ENCODE peak calls at places on chromosomes 7 and 10, in seven cellular contexts. One of them, this sample, is unnamed. For H3K9me3 and H3K4me1, the result is how much of the 10 kb centered on the place peaks cover.

GRCh38 chr7:119197872-119198527 is 973.5 kb downstream of the ANKRD7 start:
- DNase-seq in suprapubic skin: no peak
- DNase-seq in cardiac muscle cell: peak
- DNase-seq in lung: no peak
- DNase-seq in thoracic aorta: no peak
- DNase-seq in neural progenitor cell: peak
- DNase-seq in sigmoid colon: no peak
- DNase-seq in this sample: peak

GRCh38 chr7:149849174-149849573 is 11.0 kb downstream of the ZNF862 start:
- DNase-seq in suprapubic skin: no peak
- DNase-seq in cardiac muscle cell: no peak
- DNase-seq in lung: no peak
- DNase-seq in thoracic aorta: no peak
- DNase-seq in neural progenitor cell: peak
- DNase-seq in sigmoid colon: no peak
- DNase-seq in this sample: no peak

GRCh38 chr7:42221304-42221703 is 15.7 kb downstream of the GLI3 start:
- DNase-seq in suprapubic skin: no peak
- DNase-seq in cardiac muscle cell: no peak
- DNase-seq in lung: no peak
- DNase-seq in thoracic aorta: no peak
- DNase-seq in neural progenitor cell: no peak
- DNase-seq in sigmoid colon: no peak
- DNase-seq in this sample: no peak

GRCh38 chr10:35257057-35257983 is 79.0 kb upstream of the CCNY start:
- DNase-seq in suprapubic skin: no peak
- DNase-seq in cardiac muscle cell: no peak
- DNase-seq in lung: no peak
- DNase-seq in thoracic aorta: no peak
- DNase-seq in neural progenitor cell: no peak
- DNase-seq in sigmoid colon: no peak
- DNase-seq in this sample: no peak

GRCh38 chr7:34155225-34155908 is 250.0 kb downstream of the BMPER start:
- DNase-seq in suprapubic skin: peak
- DNase-seq in cardiac muscle cell: peak
- DNase-seq in lung: peak
- DNase-seq in thoracic aorta: no peak
- DNase-seq in neural progenitor cell: peak
- DNase-seq in sigmoid colon: peak
- DNase-seq in this sample: peak

GRCh38 chr7:142860968-142861367 is 6.1 kb downstream of the EPHB6 start:
- DNase-seq in suprapubic skin: no peak
- DNase-seq in cardiac muscle cell: no peak
- DNase-seq in lung: no peak
- DNase-seq in thoracic aorta: no peak
- DNase-seq in neural progenitor cell: no peak
- DNase-seq in sigmoid colon: no peak
- DNase-seq in this sample: no peak

GRCh38 chr7:14590206-14590605 is 312.3 kb downstream of the DGKB start:
- DNase-seq in suprapubic skin: no peak
- DNase-seq in cardiac muscle cell: no peak
- DNase-seq in lung: no peak
- DNase-seq in thoracic aorta: no peak
- DNase-seq in neural progenitor cell: no peak
- DNase-seq in sigmoid colon: no peak
- DNase-seq in this sample: no peak

GRCh38 chr10:26410356-26410755 is 27.8 kb upstream of the APBB1IP start:
- DNase-seq in suprapubic skin: no peak
- DNase-seq in cardiac muscle cell: no peak
- DNase-seq in lung: no peak
- DNase-seq in thoracic aorta: no peak
- DNase-seq in neural progenitor cell: no peak
- DNase-seq in sigmoid colon: no peak
- DNase-seq in this sample: no peak

GRCh38 chr7:155322530-155322929 is 24.9 kb downstream of the INSIG1 start:
- DNase-seq in suprapubic skin: no peak
- DNase-seq in cardiac muscle cell: peak
- DNase-seq in lung: no peak
- DNase-seq in thoracic aorta: no peak
- DNase-seq in neural progenitor cell: no peak
- DNase-seq in sigmoid colon: no peak
- DNase-seq in this sample: no peak

GRCh38 chr10:6221192-6221940 is 18.6 kb downstream of the PFKFB3 start:
- DNase-seq in suprapubic skin: no peak
- DNase-seq in cardiac muscle cell: no peak
- DNase-seq in lung: no peak
- DNase-seq in thoracic aorta: no peak
- DNase-seq in neural progenitor cell: no peak
- DNase-seq in sigmoid colon: no peak
- DNase-seq in this sample: no peak

GRCh38 chr7:154853063-154853726 is 149.7 kb downstream of the PAXIP1 start:
- DNase-seq in suprapubic skin: no peak
- DNase-seq in cardiac muscle cell: no peak
- DNase-seq in lung: no peak
- DNase-seq in thoracic aorta: no peak
- DNase-seq in neural progenitor cell: no peak
- DNase-seq in sigmoid colon: peak
- DNase-seq in this sample: no peak

GRCh38 chr7:11689096-11689495 is 142.9 kb downstream of the THSD7A start:
- DNase-seq in suprapubic skin: no peak
- DNase-seq in cardiac muscle cell: no peak
- DNase-seq in lung: no peak
- DNase-seq in thoracic aorta: no peak
- DNase-seq in neural progenitor cell: no peak
- DNase-seq in sigmoid colon: no peak
- DNase-seq in this sample: no peak

GRCh38 chr10:32326119-32326518 is 20.8 kb downstream of the EPC1 start:
- DNase-seq in suprapubic skin: no peak
- DNase-seq in cardiac muscle cell: no peak
- DNase-seq in lung: no peak
- DNase-seq in thoracic aorta: no peak
- DNase-seq in neural progenitor cell: no peak
- DNase-seq in sigmoid colon: no peak
- DNase-seq in this sample: no peak

GRCh38 chr10:46046261-46046660 is at the start of gene MSMB:
- DNase-seq in suprapubic skin: no peak
- DNase-seq in cardiac muscle cell: no peak
- DNase-seq in lung: no peak
- DNase-seq in thoracic aorta: no peak
- DNase-seq in neural progenitor cell: no peak
- DNase-seq in sigmoid colon: no peak
- DNase-seq in this sample: no peak

GRCh38 chr10:59382831-59383295 is 20.5 kb upstream of the FAM13C start:
- DNase-seq in suprapubic skin: no peak
- DNase-seq in cardiac muscle cell: peak
- DNase-seq in lung: no peak
- DNase-seq in thoracic aorta: no peak
- DNase-seq in neural progenitor cell: no peak
- DNase-seq in sigmoid colon: no peak
- DNase-seq in this sample: no peak

GRCh38 chr10:102309236-102309635 is 63.9 kb downstream of the GBF1 start:
- DNase-seq in suprapubic skin: no peak
- DNase-seq in cardiac muscle cell: no peak
- DNase-seq in lung: no peak
- DNase-seq in thoracic aorta: no peak
- DNase-seq in neural progenitor cell: no peak
- DNase-seq in sigmoid colon: no peak
- DNase-seq in this sample: no peak
- H3K9me3 ChIP-seq in suprapubic skin: under half
- H3K9me3 ChIP-seq in cardiac muscle cell: under half
- H3K9me3 ChIP-seq in lung: under half
- H3K9me3 ChIP-seq in thoracic aorta: under half
- H3K9me3 ChIP-seq in neural progenitor cell: under half
- H3K9me3 ChIP-seq in sigmoid colon: under half
- H3K9me3 ChIP-seq in this sample: under half

GRCh38 chr10:28382520-28383269 is 79.8 kb upstream of the MPP7 start:
- DNase-seq in suprapubic skin: no peak
- DNase-seq in cardiac muscle cell: no peak
- DNase-seq in lung: no peak
- DNase-seq in thoracic aorta: no peak
- DNase-seq in neural progenitor cell: no peak
- DNase-seq in sigmoid colon: no peak
- DNase-seq in this sample: no peak

GRCh38 chr10:28385748-28386507 is 83.1 kb upstream of the MPP7 start:
- DNase-seq in suprapubic skin: no peak
- DNase-seq in cardiac muscle cell: no peak
- DNase-seq in lung: no peak
- DNase-seq in thoracic aorta: no peak
- DNase-seq in neural progenitor cell: no peak
- DNase-seq in sigmoid colon: no peak
- DNase-seq in this sample: no peak

GRCh38 chr10:28387141-28387540 is 84.3 kb upstream of the MPP7 start:
- DNase-seq in suprapubic skin: no peak
- DNase-seq in cardiac muscle cell: no peak
- DNase-seq in lung: no peak
- DNase-seq in thoracic aorta: no peak
- DNase-seq in neural progenitor cell: no peak
- DNase-seq in sigmoid colon: no peak
- DNase-seq in this sample: no peak

GRCh38 chr10:28384557-28384956 is 81.7 kb upstream of the MPP7 start:
- DNase-seq in suprapubic skin: no peak
- DNase-seq in cardiac muscle cell: no peak
- DNase-seq in lung: no peak
- DNase-seq in thoracic aorta: no peak
- DNase-seq in neural progenitor cell: no peak
- DNase-seq in sigmoid colon: no peak
- DNase-seq in this sample: no peak

DNA sequence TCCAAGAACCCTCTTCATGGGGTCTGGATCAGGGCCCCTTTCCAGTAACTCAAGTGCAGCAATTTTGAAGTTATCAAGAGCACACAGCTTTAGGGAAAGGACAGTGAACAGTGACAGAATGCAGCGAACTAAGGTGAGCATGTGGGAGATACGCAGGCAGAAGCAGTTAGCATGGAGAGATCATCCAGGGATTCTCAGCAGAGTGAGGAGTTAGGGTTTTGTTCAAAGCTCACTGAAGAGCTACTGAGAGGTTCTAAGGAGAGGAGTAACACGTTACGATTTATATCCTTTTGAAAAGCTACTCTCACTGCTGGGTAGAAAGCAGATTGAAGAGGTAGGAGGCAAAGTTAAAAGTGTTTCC is 83.6 kb upstream of the MPP7 start:
- DNase-seq in suprapubic skin: no peak
- DNase-seq in cardiac muscle cell: no peak
- DNase-seq in lung: no peak
- DNase-seq in thoracic aorta: no peak
- DNase-seq in neural progenitor cell: no peak
- DNase-seq in sigmoid colon: no peak
- DNase-seq in this sample: no peak
- H3K4me1 ChIP-seq in suprapubic skin: under half
- H3K4me1 ChIP-seq in cardiac muscle cell: under half
- H3K4me1 ChIP-seq in lung: under half
- H3K4me1 ChIP-seq in thoracic aorta: under half
- H3K4me1 ChIP-seq in neural progenitor cell: under half
- H3K4me1 ChIP-seq in sigmoid colon: under half
- H3K4me1 ChIP-seq in this sample: under half

GRCh38 chr10:133179128-133179520 is 19.1 kb downstream of the KNDC1 start:
- DNase-seq in suprapubic skin: no peak
- DNase-seq in cardiac muscle cell: no peak
- DNase-seq in lung: no peak
- DNase-seq in thoracic aorta: no peak
- DNase-seq in neural progenitor cell: no peak
- DNase-seq in sigmoid colon: no peak
- DNase-seq in this sample: no peak

GRCh38 chr10:133180192-133180914 is 20.3 kb downstream of the KNDC1 start:
- DNase-seq in suprapubic skin: no peak
- DNase-seq in cardiac muscle cell: no peak
- DNase-seq in lung: no peak
- DNase-seq in thoracic aorta: no peak
- DNase-seq in neural progenitor cell: no peak
- DNase-seq in sigmoid colon: no peak
- DNase-seq in this sample: no peak

GRCh38 chr10:133180915-133181639 is 21.1 kb downstream of the KNDC1 start:
- DNase-seq in suprapubic skin: no peak
- DNase-seq in cardiac muscle cell: no peak
- DNase-seq in lung: no peak
- DNase-seq in thoracic aorta: no peak
- DNase-seq in neural progenitor cell: no peak
- DNase-seq in sigmoid colon: no peak
- DNase-seq in this sample: no peak

GRCh38 chr10:133178357-133179127 is 18.5 kb downstream of the KNDC1 start:
- DNase-seq in suprapubic skin: peak
- DNase-seq in cardiac muscle cell: no peak
- DNase-seq in lung: no peak
- DNase-seq in thoracic aorta: no peak
- DNase-seq in neural progenitor cell: no peak
- DNase-seq in sigmoid colon: no peak
- DNase-seq in this sample: no peak

DNA sequence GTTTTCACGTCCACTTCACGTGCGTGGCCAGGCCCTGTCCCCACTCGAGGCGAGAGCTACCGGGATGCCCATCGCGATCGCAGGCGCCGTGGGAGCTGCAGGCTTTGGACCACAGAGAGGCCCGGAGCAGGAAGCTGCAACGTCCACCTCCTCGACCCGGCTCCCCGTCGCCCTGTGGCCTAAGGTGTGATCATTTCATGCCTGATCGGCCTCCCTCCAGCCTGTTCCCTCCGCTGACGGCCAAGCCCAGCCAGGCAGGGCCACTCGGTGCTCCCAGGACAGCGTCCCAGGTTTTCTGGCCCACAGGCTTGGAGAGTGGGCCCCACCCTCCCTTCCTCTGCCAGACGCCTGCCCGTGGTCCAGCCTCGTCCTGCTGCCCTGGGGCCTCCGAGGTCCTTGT is 19.6 kb downstream of the KNDC1 start:
- DNase-seq in suprapubic skin: no peak
- DNase-seq in cardiac muscle cell: no peak
- DNase-seq in lung: no peak
- DNase-seq in thoracic aorta: no peak
- DNase-seq in neural progenitor cell: no peak
- DNase-seq in sigmoid colon: no peak
- DNase-seq in this sample: no peak
- H3K9me3 ChIP-seq in suprapubic skin: under half
- H3K9me3 ChIP-seq in cardiac muscle cell: under half
- H3K9me3 ChIP-seq in lung: under half
- H3K9me3 ChIP-seq in thoracic aorta: under half
- H3K9me3 ChIP-seq in neural progenitor cell: under half
- H3K9me3 ChIP-seq in sigmoid colon: under half
- H3K9me3 ChIP-seq in this sample: under half

DNA sequence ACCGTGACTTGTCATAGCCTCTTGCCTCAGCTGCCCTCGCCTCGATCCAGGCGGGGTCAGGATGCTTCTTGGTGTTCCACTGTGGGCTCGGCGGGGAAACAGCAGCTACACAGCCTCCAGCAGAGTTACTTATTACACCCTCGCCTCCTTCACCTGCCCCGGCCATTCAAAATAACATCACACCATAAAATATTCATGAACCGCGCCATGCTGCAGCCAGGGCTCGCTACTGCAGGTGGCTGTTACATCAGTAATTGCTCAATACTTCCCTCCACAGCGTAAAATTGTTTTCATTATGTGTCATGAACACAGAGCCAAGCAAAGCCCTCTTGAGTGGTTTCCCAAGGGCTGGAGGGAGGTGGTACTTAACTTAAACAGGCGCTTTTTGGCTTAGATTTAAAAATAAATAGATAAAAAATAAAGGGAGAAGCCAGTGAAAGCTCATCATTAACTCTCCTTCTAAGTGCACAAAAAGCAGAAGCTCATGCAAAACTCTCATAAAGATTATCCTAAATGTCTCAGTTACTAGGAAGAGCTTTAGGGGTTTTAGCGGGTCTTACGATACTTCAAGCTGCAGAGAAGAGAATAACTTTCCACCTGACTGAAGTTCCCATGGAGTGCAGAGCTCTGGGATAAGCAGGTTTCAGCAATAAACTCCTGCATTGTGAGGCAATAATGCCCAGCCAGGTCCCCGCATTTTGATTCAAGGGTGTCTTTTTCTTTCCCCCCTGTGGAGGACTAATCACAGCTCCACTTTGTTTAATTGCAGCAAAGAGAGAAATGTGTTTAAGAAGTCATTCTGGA is 241.7 kb upstream of the SP8 start:
- DNase-seq in suprapubic skin: no peak
- DNase-seq in cardiac muscle cell: no peak
- DNase-seq in lung: no peak
- DNase-seq in thoracic aorta: no peak
- DNase-seq in neural progenitor cell: peak
- DNase-seq in sigmoid colon: no peak
- DNase-seq in this sample: no peak
- H3K4me1 ChIP-seq in suprapubic skin: under half
- H3K4me1 ChIP-seq in cardiac muscle cell: under half
- H3K4me1 ChIP-seq in lung: under half
- H3K4me1 ChIP-seq in thoracic aorta: under half
- H3K4me1 ChIP-seq in neural progenitor cell: half or more
- H3K4me1 ChIP-seq in sigmoid colon: under half
- H3K4me1 ChIP-seq in this sample: under half

This sample was measured in adrenal gland.